ENCODE peak calls at places on chromosomes 16 and 17, in six cellular contexts. One of them, this sample, is unnamed.

GRCh38 chr17:75764711-75765421 is at the start of gene GALK1:
- DNase-seq in memory B cell: peak
- DNase-seq in ascending aorta: peak
- DNase-seq in colonic mucosa: peak
- DNase-seq in activated naive CD4-positive, alpha-beta T cell: peak
- DNase-seq in heart left ventricle: peak
- DNase-seq in this sample: peak

GRCh38 chr17:45405250-45406086 is 27.2 kb downstream of the ARHGAP27 start:
- DNase-seq in memory B cell: no peak
- DNase-seq in heart left ventricle: peak
- DNase-seq in activated naive CD4-positive, alpha-beta T cell: no peak
- DNase-seq in colonic mucosa: peak
- DNase-seq in ascending aorta: no peak
- DNase-seq in this sample: peak

GRCh38 chr17:17347956-17348871 is 45.0 kb downstream of the NT5M start:
- DNase-seq in memory B cell: no peak
- DNase-seq in activated naive CD4-positive, alpha-beta T cell: no peak
- DNase-seq in ascending aorta: peak
- DNase-seq in heart left ventricle: no peak
- DNase-seq in colonic mucosa: no peak
- DNase-seq in this sample: peak

GRCh38 chr16:84103678-84104077 is 13.1 kb downstream of the MBTPS1 start:
- DNase-seq in memory B cell: no peak
- DNase-seq in ascending aorta: no peak
- DNase-seq in activated naive CD4-positive, alpha-beta T cell: no peak
- DNase-seq in heart left ventricle: no peak
- DNase-seq in colonic mucosa: peak
- DNase-seq in this sample: no peak

GRCh38 chr17:68060336-68060735 is 24.8 kb downstream of the KPNA2 start:
- DNase-seq in ascending aorta: peak
- DNase-seq in heart left ventricle: no peak
- DNase-seq in colonic mucosa: no peak
- DNase-seq in memory B cell: no peak
- DNase-seq in activated naive CD4-positive, alpha-beta T cell: no peak
- DNase-seq in this sample: no peak

GRCh38 chr17:47862621-47863440 is 11.9 kb upstream of the SP6 start:
- DNase-seq in heart left ventricle: no peak
- DNase-seq in colonic mucosa: no peak
- DNase-seq in activated naive CD4-positive, alpha-beta T cell: no peak
- DNase-seq in memory B cell: no peak
- DNase-seq in ascending aorta: no peak
- DNase-seq in this sample: no peak

GRCh38 chr17:31297090-31297489 is at the start of gene OMG:
- DNase-seq in ascending aorta: no peak
- DNase-seq in activated naive CD4-positive, alpha-beta T cell: no peak
- DNase-seq in colonic mucosa: no peak
- DNase-seq in memory B cell: no peak
- DNase-seq in heart left ventricle: no peak
- DNase-seq in this sample: no peak

GRCh38 chr16:9852003-9852402 is 330.2 kb downstream of the GRIN2A start:
- DNase-seq in activated naive CD4-positive, alpha-beta T cell: no peak
- DNase-seq in memory B cell: no peak
- DNase-seq in ascending aorta: no peak
- DNase-seq in colonic mucosa: no peak
- DNase-seq in heart left ventricle: no peak
- DNase-seq in this sample: no peak

GRCh38 chr17:14745122-14745521 is 444.2 kb downstream of the HS3ST3B1 start:
- DNase-seq in activated naive CD4-positive, alpha-beta T cell: no peak
- DNase-seq in ascending aorta: no peak
- DNase-seq in heart left ventricle: no peak
- DNase-seq in memory B cell: no peak
- DNase-seq in colonic mucosa: no peak
- DNase-seq in this sample: no peak

GRCh38 chr17:41635121-41636097 is 11.0 kb upstream of the KRT17 start:
- DNase-seq in memory B cell: no peak
- DNase-seq in heart left ventricle: peak
- DNase-seq in ascending aorta: no peak
- DNase-seq in colonic mucosa: no peak
- DNase-seq in activated naive CD4-positive, alpha-beta T cell: no peak
- DNase-seq in this sample: peak

GRCh38 chr17:14351493-14351892 is 50.6 kb downstream of the HS3ST3B1 start:
- DNase-seq in colonic mucosa: no peak
- DNase-seq in memory B cell: no peak
- DNase-seq in heart left ventricle: no peak
- DNase-seq in ascending aorta: no peak
- DNase-seq in activated naive CD4-positive, alpha-beta T cell: no peak
- DNase-seq in this sample: no peak

GRCh38 chr17:62098623-62099231 is 33.6 kb upstream of the MED13 start:
- DNase-seq in heart left ventricle: no peak
- DNase-seq in ascending aorta: no peak
- DNase-seq in colonic mucosa: no peak
- DNase-seq in memory B cell: peak
- DNase-seq in activated naive CD4-positive, alpha-beta T cell: no peak
- DNase-seq in this sample: no peak